ENCODE peak calls at places on chromosomes 3 and 15, in ten cellular contexts. E is HCT116, U is OCI-LY7, P is H9, Z is mammary epithelial cell, C is IMR-90, D is PC-3, H is fibroblast of lung, N is neural progenitor cell, W is hepatocyte. Y is an unnamed sample. For H3K4me1, the result is how much of the 10 kb centered on the place peaks cover.

GRCh38 chr15:35958021-35958420 is 412.1 kb upstream of the DPH6 start:
- DNase-seq in U (no peak), P (no peak), Z (peak), N (no peak), D (peak), W (no peak), C (peak), E (no peak), H (peak), Y (no peak)

GRCh38 chr3:72099331-72100061 is 314.5 kb upstream of the PROK2 start:
- DNase-seq in Z (no peak), H (no peak), D (no peak), N (peak), P (no peak), E (no peak), C (no peak), W (no peak), U (peak), Y (no peak)

GRCh38 chr15:90817117-90818057 is 51.0 kb upstream of the FURIN start:
- DNase-seq in C (no peak), H (no peak), E (no peak), P (no peak), D (no peak), N (no peak), W (no peak), U (no peak), Z (no peak), Y (no peak)

GRCh38 chr3:114608293-114608692 is 314.5 kb downstream of the TIGIT start:
- DNase-seq in H (peak), Z (peak), U (no peak), P (no peak), E (no peak), D (peak), C (peak), W (no peak), N (no peak), Y (no peak)

GRCh38 chr3:27565201-27565827 is 81.1 kb upstream of the SLC4A7 start:
- DNase-seq in D (no peak), P (no peak), E (no peak), N (no peak), H (no peak), W (no peak), C (no peak), U (no peak), Z (no peak), Y (no peak)

GRCh38 chr15:52735231-52736089 is 54.7 kb downstream of the ONECUT1 start:
- DNase-seq in D (peak), E (peak), P (peak), U (peak), H (peak), Z (peak), W (peak), N (peak), C (peak), Y (peak)

GRCh38 chr15:45205192-45205591 is 17.4 kb upstream of the SHF start:
- DNase-seq in D (peak), N (peak), E (peak), C (peak), H (peak), Z (peak), P (peak), U (peak), W (peak), Y (peak)

GRCh38 chr3:107662586-107662985 is 139.8 kb downstream of the BBX start:
- DNase-seq in P (no peak), H (peak), W (no peak), E (no peak), N (no peak), Z (no peak), D (no peak), C (peak), U (no peak), Y (no peak)

GRCh38 chr15:40322531-40323238 is 807 bp upstream of the INAFM2 start:
- DNase-seq in H (no peak), P (no peak), W (no peak), C (no peak), E (no peak), N (no peak), D (no peak), Z (no peak), U (no peak), Y (no peak)

GRCh38 chr3:110881069-110881468 is 190.5 kb upstream of the NECTIN3 start:
- DNase-seq in W (peak), D (peak), N (peak), C (peak), E (peak), Z (peak), H (peak), U (peak), P (peak), Y (peak)

GRCh38 chr3:7788881-7789280 is 712.7 kb upstream of the LMCD1 start:
- DNase-seq in C (no peak), P (peak), D (no peak), E (no peak), N (no peak), W (no peak), U (no peak), H (no peak), Z (no peak), Y (no peak)

GRCh38 chr15:101562428-101563059 is 73.0 kb upstream of the PCSK6 start:
- DNase-seq in W (no peak), D (no peak), U (no peak), Z (no peak), E (no peak), H (no peak), C (no peak), P (no peak), N (no peak), Y (no peak)

GRCh38 chr15:80015156-80015555 is 44.2 kb upstream of the BCL2A1 start:
- DNase-seq in H (no peak), N (no peak), P (no peak), C (no peak), U (no peak), D (no peak), W (no peak), E (no peak), Z (no peak), Y (no peak)

GRCh38 chr3:51799879-51800757 is 21.1 kb upstream of the IQCF6 start:
- DNase-seq in P (no peak), E (peak), H (peak), W (peak), Z (peak), U (peak), N (peak), C (peak), D (peak), Y (peak)

GRCh38 chr3:64591606-64592005 is 96.2 kb downstream of the ADAMTS9 start:
- DNase-seq in D (no peak), H (no peak), E (no peak), U (no peak), W (no peak), C (no peak), Z (no peak), P (no peak), N (no peak), Y (no peak)

GRCh38 chr15:88509321-88509720 is 37.2 kb downstream of the DET1 start:
- DNase-seq in H (no peak), N (no peak), C (no peak), Z (no peak), P (no peak), W (no peak), E (no peak), D (no peak), U (no peak), Y (no peak)

GRCh38 chr15:48922046-48922445 is 41.7 kb downstream of the SHC4 start:
- DNase-seq in Z (no peak), W (no peak), E (no peak), P (no peak), N (no peak), U (no peak), H (no peak), C (no peak), D (no peak), Y (no peak)

GRCh38 chr15:48928877-48929538 is 34.7 kb downstream of the SHC4 start:
- DNase-seq in W (no peak), N (no peak), P (no peak), H (no peak), U (no peak), E (no peak), C (peak), Z (peak), D (peak), Y (no peak)

GRCh38 chr15:48925714-48926223 is 38.0 kb downstream of the SHC4 start:
- DNase-seq in D (peak), W (peak), U (no peak), N (no peak), C (peak), Z (peak), E (peak), H (peak), P (no peak), Y (no peak)

GRCh38 chr15:48927181-48927580 is 36.5 kb downstream of the SHC4 start:
- DNase-seq in E (no peak), N (no peak), C (no peak), D (no peak), P (no peak), U (no peak), H (no peak), W (no peak), Z (no peak), Y (no peak)

GRCh38 chr15:48924528-48925393 is 39.0 kb downstream of the SHC4 start:
- DNase-seq in U (no peak), D (no peak), C (peak), P (no peak), Z (no peak), E (no peak), H (peak), W (no peak), N (no peak), Y (no peak)
- H3K4me2 ChIP-seq in U (no peak), D (no peak), C (no peak), P (no peak), Z (no peak), E (no peak), H (no peak), W (no peak), N (no peak), Y (no peak)

GRCh38 chr3:54986294-54986693 is 58.4 kb upstream of the LRTM1 start:
- DNase-seq in D (no peak), W (no peak), N (no peak), H (no peak), P (no peak), E (no peak), U (no peak), Z (peak), C (no peak), Y (no peak)

GRCh38 chr3:54994026-54994626 is 66.3 kb upstream of the LRTM1 start:
- DNase-seq in P (no peak), Z (no peak), H (no peak), U (no peak), D (no peak), W (no peak), N (no peak), E (no peak), C (no peak), Y (no peak)

GRCh38 chr3:54988302-54989022 is 60.6 kb upstream of the LRTM1 start:
- DNase-seq in W (peak), P (no peak), C (peak), H (peak), U (no peak), Z (no peak), N (no peak), E (no peak), D (no peak), Y (no peak)

GRCh38 chr3:54987719-54988118 is 59.9 kb upstream of the LRTM1 start:
- DNase-seq in W (no peak), H (no peak), E (no peak), Z (peak), N (no peak), C (no peak), D (no peak), P (no peak), U (no peak), Y (no peak)

GRCh38 chr3:54989023-54989380 is 61.1 kb upstream of the LRTM1 start:
- DNase-seq in D (no peak), C (no peak), U (no peak), E (no peak), Z (no peak), N (no peak), W (no peak), H (no peak), P (no peak), Y (no peak)
- TF ChIP-seq CTCF in D (no peak), C (no peak), U (no peak), E (no peak), Z (no peak), N (no peak), W (no peak), H (no peak), P (no peak), Y (no peak)

GRCh38 chr3:98886525-98886924 is 15.0 kb downstream of the DCBLD2 start:
- DNase-seq in Z (no peak), N (no peak), P (no peak), H (no peak), W (no peak), E (no peak), C (peak), U (no peak), D (no peak), Y (no peak)

GRCh38 chr3:98887684-98888083 is 13.8 kb downstream of the DCBLD2 start:
- DNase-seq in D (no peak), U (no peak), P (no peak), N (no peak), H (no peak), C (no peak), E (no peak), W (no peak), Z (no peak), Y (no peak)

GRCh38 chr3:98890181-98890882 is 11.2 kb downstream of the DCBLD2 start:
- DNase-seq in W (no peak), E (no peak), D (no peak), P (no peak), H (peak), U (no peak), C (peak), Z (no peak), N (no peak), Y (no peak)

GRCh38 chr3:98885851-98886250 is 15.6 kb downstream of the DCBLD2 start:
- DNase-seq in H (peak), C (peak), Z (no peak), W (no peak), P (no peak), U (no peak), N (no peak), E (no peak), D (no peak), Y (no peak)

GRCh38 chr3:98884675-98885371 is 16.7 kb downstream of the DCBLD2 start:
- DNase-seq in E (no peak), U (no peak), Z (no peak), C (peak), H (no peak), W (no peak), D (no peak), P (no peak), N (no peak), Y (no peak)
- H3K4me1 ChIP-seq in E (half or more), U (under half), Z (under half), C (under half), H (under half), W (under half), D (half or more), P (under half), N (under half), Y (under half)

DNA sequence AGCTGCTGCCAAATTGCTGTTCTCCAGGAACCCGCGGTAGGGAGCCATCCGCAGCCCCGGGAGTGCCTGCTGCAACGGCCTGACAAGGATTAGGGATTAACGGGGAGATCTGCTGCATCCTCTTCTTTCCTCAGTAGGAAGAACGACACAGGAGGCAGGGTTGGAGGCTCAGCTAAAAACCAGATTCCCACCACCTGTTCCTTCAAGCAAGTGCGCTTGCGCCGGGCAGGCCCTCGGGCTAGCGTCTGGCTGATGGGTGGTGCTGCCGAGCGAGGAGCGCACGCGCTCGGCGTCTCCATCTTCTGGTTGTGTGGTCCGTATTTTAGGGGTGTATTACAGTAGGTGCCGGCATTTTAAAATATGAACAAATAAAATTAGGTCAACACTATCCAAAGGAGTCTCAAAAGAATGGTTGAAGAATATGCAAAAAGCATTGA is 25.4 kb upstream of the SLC25A26 start:
- DNase-seq in C (peak), P (peak), U (no peak), N (peak), E (peak), W (peak), D (peak), H (peak), Z (peak), Y (no peak)
- H3K4me2 ChIP-seq in C (peak), P (no peak), U (no peak), N (peak), E (peak), W (peak), D (peak), H (peak), Z (no peak), Y (no peak)

GRCh38 chr3:76044601-76045600 is 259.6 kb upstream of the ZNF717 start:
- DNase-seq in W (peak), C (peak), H (peak), N (peak), D (peak), E (no peak), Z (no peak), U (peak), P (no peak), Y (peak)
- TF ChIP-seq CTCF in W (peak), C (peak), H (no peak), N (peak), D (peak), E (peak), Z (peak), U (peak), P (peak), Y (peak)

Y was measured in DND-41.